ENCODE peak calls at places on chromosome 10, in seven cellular contexts. Q is NCI-H1436 treated with DMSO at 0.1 percent for 48 hours; Z is omental fat pad; R is brain microvascular endothelial cell; L is foreskin fibroblast; E is CD8-positive, alpha-beta T cell; G is stimulated activated CD4-positive, alpha-beta T cell treated with anti-CD3 and anti-CD28 coated beads, Interleukin-2, amount 100 ng/mL, for 48 hours. X is an unnamed sample.

GRCh38 chr10:543862-544822 is 145.3 kb downstream of the DIP2C start:
- DNase-seq in Q (no peak), Z (no peak), R (no peak), L (no peak), E (no peak), G (no peak), X (no peak)

GRCh38 chr10:69180525-69181204 is 631 bp downstream of the SUPV3L1 start:
- DNase-seq in Q (peak; percentile 4), Z (no peak), R (peak; percentile 27), L (peak; percentile 58), E (no peak), G (no peak), X (no peak)

GRCh38 chr10:80599424-80599847 is 61.7 kb downstream of the SH2D4B start:
- DNase-seq in Q (no peak), Z (no peak), R (peak; percentile 31), L (peak; percentile 8), E (no peak), G (peak; percentile 5), X (peak; percentile 75)

GRCh38 chr10:123974406-123974805 is 82.8 kb upstream of the CPXM2 start:
- DNase-seq in Q (no peak), Z (no peak), R (peak; percentile 67), L (peak; percentile 51), E (no peak), G (no peak), X (no peak)

GRCh38 chr10:44397476-44398225 is 12.8 kb upstream of the CXCL12 start:
- DNase-seq in Q (no peak), Z (no peak), R (no peak), L (no peak), E (no peak), G (no peak), X (no peak)

GRCh38 chr10:113957013-113957412 is 86.7 kb upstream of the ADRB1 start:
- DNase-seq in Q (no peak), Z (no peak), R (peak; percentile 45), L (peak; percentile 89), E (no peak), G (no peak), X (no peak)

GRCh38 chr10:21954690-21955089 is 48.8 kb downstream of the DNAJC1 start:
- DNase-seq in Q (no peak), Z (no peak), R (no peak), L (no peak), E (no peak), G (no peak), X (no peak)

GRCh38 chr10:69502589-69502988 is 51.3 kb downstream of the TSPAN15 start:
- DNase-seq in Q (no peak), Z (no peak), R (no peak), L (no peak), E (no peak), G (no peak), X (no peak)

GRCh38 chr10:4059471-4060138 is 274.6 kb upstream of the KLF6 start:
- DNase-seq in Q (no peak), Z (no peak), R (no peak), L (no peak), E (no peak), G (no peak), X (no peak)

GRCh38 chr10:68271104-68271882 is 39.4 kb upstream of the ATOH7 start:
- DNase-seq in Q (no peak), Z (no peak), R (peak; percentile 1), L (no peak), E (no peak), G (no peak), X (no peak)

GRCh38 chr10:72630144-72630543 is 4.3 kb upstream of the MICU1 start:
- DNase-seq in Q (no peak), Z (no peak), R (no peak), L (no peak), E (no peak), G (no peak), X (no peak)

GRCh38 chr10:129785536-129785981 is 178.5 kb downstream of the EBF3 start:
- DNase-seq in Q (no peak), Z (no peak), R (no peak), L (no peak), E (no peak), G (no peak), X (no peak)

GRCh38 chr10:80529604-80530003 is 8.1 kb upstream of the SH2D4B start:
- DNase-seq in Q (no peak), Z (no peak), R (no peak), L (no peak), E (peak; percentile 45), G (no peak), X (no peak)

GRCh38 chr10:48708144-48708543 is 23.5 kb downstream of the WDFY4 start:
- DNase-seq in Q (no peak), Z (no peak), R (peak; percentile 50), L (peak; percentile 9), E (no peak), G (no peak), X (no peak)

GRCh38 chr10:78371118-78371517 is 337.5 kb downstream of the RPS24 start:
- DNase-seq in Q (no peak), Z (no peak), R (no peak), L (no peak), E (no peak), G (no peak), X (no peak)

GRCh38 chr10:26792780-26793495 is 67.8 kb downstream of the ABI1 start:
- DNase-seq in Q (no peak), Z (no peak), R (no peak), L (no peak), E (no peak), G (no peak), X (no peak)

GRCh38 chr10:60521974-60522405 is 132.3 kb upstream of the ANK3 start:
- DNase-seq in Q (no peak), Z (no peak), R (peak; percentile 53), L (peak; percentile 84), E (no peak), G (no peak), X (no peak)

GRCh38 chr10:46217749-46218453 is 68.9 kb upstream of the ANTXRL start:
- DNase-seq in Q (no peak), Z (no peak), R (no peak), L (no peak), E (no peak), G (no peak), X (peak; percentile 1)

GRCh38 chr10:110409926-110410325 is 87.8 kb upstream of the DUSP5 start:
- DNase-seq in Q (no peak), Z (no peak), R (no peak), L (no peak), E (no peak), G (no peak), X (peak; percentile 61)

GRCh38 chr10:30782543-30783461 is 153.2 kb upstream of the LYZL2 start:
- DNase-seq in Q (no peak), Z (no peak), R (no peak), L (peak; percentile 85), E (no peak), G (no peak), X (peak; percentile 50)

GRCh38 chr10:58175990-58176910 is 91.4 kb downstream of the IPMK start:
- DNase-seq in Q (no peak), Z (no peak), R (no peak), L (peak; percentile 47), E (no peak), G (no peak), X (no peak)

GRCh38 chr10:311901-312665 is 176.8 kb downstream of the ZMYND11 start:
- DNase-seq in Q (no peak), Z (no peak), R (no peak), L (no peak), E (no peak), G (no peak), X (no peak)

GRCh38 chr10:64571053-64571452 is 1049.9 kb downstream of the REEP3 start:
- DNase-seq in Q (no peak), Z (no peak), R (no peak), L (no peak), E (no peak), G (no peak), X (no peak)

GRCh38 chr10:52215745-52216361 is 98.2 kb upstream of the DKK1 start:
- DNase-seq in Q (no peak), Z (no peak), R (peak; percentile 78), L (peak; percentile 81), E (peak; percentile 8), G (peak; percentile 28), X (peak; percentile 26)

X was measured in GM13976.